ENCODE peak calls at places on chromosomes 3 and 15, in five cellular contexts. Z is HepG2, O is K562, G is H1, Y is GM12878. U is an unnamed sample.

GRCh38 chr3:137047240-137047639 is 89.5 kb downstream of the IL20RB start:
- DNase-seq in Z (no peak), O (no peak), G (no peak), Y (no peak), U (peak)

GRCh38 chr3:142263126-142263525 is 37.7 kb upstream of the GK5 start:
- DNase-seq in Z (no peak), O (no peak), G (no peak), Y (no peak), U (no peak)

GRCh38 chr3:119702530-119703527 is at the start of gene CFAP91:
- DNase-seq in Z (no peak), O (peak), G (peak), Y (peak), U (peak)

GRCh38 chr3:47225310-47225906 is 57.2 kb downstream of the KIF9 start:
- DNase-seq in Z (no peak), O (no peak), G (no peak), Y (peak), U (no peak)

GRCh38 chr3:9727041-9727595 is 4.4 kb upstream of the BRPF1 start:
- DNase-seq in Z (peak), O (peak), G (peak), Y (no peak), U (peak)

GRCh38 chr3:4821331-4821730 is 157.9 kb upstream of the BHLHE40 start:
- DNase-seq in Z (peak), O (no peak), G (no peak), Y (no peak), U (no peak)

GRCh38 chr3:190089711-190090110 is 31.0 kb downstream of the P3H2 start:
- DNase-seq in Z (no peak), O (no peak), G (no peak), Y (peak), U (no peak)

GRCh38 chr3:58659051-58659675 is 7.4 kb downstream of the FAM3D start:
- DNase-seq in Z (peak), O (peak), G (peak), Y (no peak), U (peak)

GRCh38 chr3:171658801-171659200 is 151.5 kb downstream of the PLD1 start:
- DNase-seq in Z (no peak), O (no peak), G (no peak), Y (no peak), U (no peak)

GRCh38 chr3:149579838-149580542 is 77.8 kb downstream of the WWTR1 start:
- DNase-seq in Z (no peak), O (no peak), G (no peak), Y (no peak), U (no peak)

GRCh38 chr15:68315035-68315434 is 37.5 kb downstream of the FEM1B start:
- DNase-seq in Z (no peak), O (no peak), G (no peak), Y (no peak), U (no peak)

GRCh38 chr3:165642761-165643432 is 194.3 kb downstream of the BCHE start:
- DNase-seq in Z (no peak), O (no peak), G (no peak), Y (no peak), U (no peak)

GRCh38 chr3:17300441-17300840 is 415.7 kb downstream of the PLCL2 start:
- DNase-seq in Z (no peak), O (no peak), G (no peak), Y (no peak), U (no peak)

GRCh38 chr3:2303567-2303966 is 204.9 kb downstream of the CNTN4 start:
- DNase-seq in Z (no peak), O (no peak), G (peak), Y (no peak), U (peak)

GRCh38 chr15:77495806-77496589 is 75.3 kb downstream of the HMG20A start:
- DNase-seq in Z (no peak), O (no peak), G (peak), Y (no peak), U (peak)

GRCh38 chr15:46120713-46121112 is 485.9 kb downstream of the SQOR start:
- DNase-seq in Z (no peak), O (no peak), G (no peak), Y (no peak), U (no peak)

GRCh38 chr3:67067251-67067650 is 69.1 kb downstream of the KBTBD8 start:
- DNase-seq in Z (no peak), O (no peak), G (no peak), Y (no peak), U (no peak)

GRCh38 chr3:119173325-119173724 is at the start of gene UPK1B:
- DNase-seq in Z (no peak), O (no peak), G (peak), Y (no peak), U (peak)

GRCh38 chr3:179067839-179068238 is 3.8 kb downstream of the ZMAT3 start:
- DNase-seq in Z (no peak), O (no peak), G (no peak), Y (no peak), U (no peak)

GRCh38 chr3:86954226-86954625 is 36.7 kb downstream of the VGLL3 start:
- DNase-seq in Z (no peak), O (no peak), G (no peak), Y (no peak), U (no peak)

GRCh38 chr3:115186351-115187148 is 39.5 kb upstream of the ZBTB20 start:
- DNase-seq in Z (no peak), O (no peak), G (no peak), Y (peak), U (no peak)

GRCh38 chr15:83767786-83768185 is 113.9 kb downstream of the ADAMTSL3 start:
- DNase-seq in Z (no peak), O (no peak), G (no peak), Y (no peak), U (no peak)

GRCh38 chr3:14505803-14506500 is 34.2 kb downstream of the GRIP2 start:
- DNase-seq in Z (no peak), O (no peak), G (no peak), Y (no peak), U (no peak)

GRCh38 chr3:69880069-69880640 is 119.4 kb upstream of the SAMMSON start:
- DNase-seq in Z (no peak), O (no peak), G (no peak), Y (no peak), U (no peak)

GRCh38 chr3:52233108-52233591 is 5.8 kb downstream of the TWF2 start:
- DNase-seq in Z (no peak), O (no peak), G (no peak), Y (no peak), U (no peak)

GRCh38 chr15:28954466-28955159 is 68.8 kb downstream of the APBA2 start:
- DNase-seq in Z (no peak), O (no peak), G (peak), Y (no peak), U (no peak)

GRCh38 chr3:56525291-56525690 is 31.7 kb upstream of the CCDC66 start:
- DNase-seq in Z (no peak), O (no peak), G (no peak), Y (no peak), U (no peak)

GRCh38 chr3:123329636-123330340 is 119.1 kb downstream of the ADCY5 start:
- DNase-seq in Z (no peak), O (no peak), G (no peak), Y (no peak), U (no peak)

GRCh38 chr3:120587326-120587840 is 8.8 kb upstream of the NDUFB4 start:
- DNase-seq in Z (no peak), O (no peak), G (no peak), Y (no peak), U (no peak)

GRCh38 chr15:89735773-89736172 is 15.3 kb downstream of the MESP1 start:
- DNase-seq in Z (no peak), O (no peak), G (no peak), Y (no peak), U (no peak)

GRCh38 chr3:129058441-129059194 is 2.0 kb upstream of the GP9 start:
- DNase-seq in Z (no peak), O (no peak), G (no peak), Y (peak), U (peak)

GRCh38 chr15:64761156-64761555 is 14.2 kb downstream of the RBPMS2 start:
- DNase-seq in Z (no peak), O (no peak), G (no peak), Y (no peak), U (peak)

GRCh38 chr15:74580538-74581350 is 34.9 kb upstream of the CLK3 start:
- DNase-seq in Z (no peak), O (peak), G (no peak), Y (no peak), U (no peak)

GRCh38 chr15:38411902-38412301 is 42.0 kb upstream of the FAM98B start:
- DNase-seq in Z (no peak), O (no peak), G (no peak), Y (no peak), U (no peak)

GRCh38 chr3:21484323-21485154 is 266.5 kb downstream of the ZNF385D start:
- DNase-seq in Z (peak), O (peak), G (peak), Y (peak), U (peak)

GRCh38 chr3:136120373-136121348 is 75.5 kb downstream of the MSL2 start:
- DNase-seq in Z (no peak), O (no peak), G (no peak), Y (no peak), U (no peak)

GRCh38 chr15:89127054-89127702 is 38.9 kb downstream of the ABHD2 start:
- DNase-seq in Z (no peak), O (no peak), G (no peak), Y (no peak), U (no peak)

DNA sequence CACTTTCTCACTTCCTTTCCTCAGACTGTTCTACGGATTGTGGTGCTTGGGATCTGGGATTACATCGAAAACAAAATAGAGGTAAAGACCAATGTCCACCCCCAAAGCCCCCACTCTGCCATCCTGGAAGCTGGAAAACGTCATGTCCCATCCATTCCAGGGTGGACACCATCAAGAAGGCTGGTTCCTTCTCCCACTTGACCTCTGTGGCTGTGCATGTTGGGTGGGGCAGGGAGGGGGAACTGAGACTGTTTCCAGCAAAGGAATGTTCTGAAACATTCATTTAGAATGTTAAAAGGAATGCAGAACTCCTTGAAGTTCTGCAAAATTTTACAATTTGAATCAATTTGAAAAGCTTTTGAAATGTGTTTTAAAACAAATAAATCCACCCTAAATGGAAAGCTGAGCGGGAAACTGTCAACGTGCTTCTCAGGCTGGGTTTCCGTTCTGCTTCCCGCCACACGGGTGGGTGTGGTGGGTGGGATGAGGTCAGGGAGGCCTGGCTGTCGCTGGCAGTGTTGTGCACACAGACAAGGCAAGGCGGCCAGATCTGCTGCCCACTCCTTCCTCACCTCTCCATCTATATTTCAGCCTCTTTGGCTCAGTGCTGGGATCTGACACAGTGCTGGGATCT is 110.1 kb downstream of the TMEM266 start:
- DNase-seq in Z (no peak), O (no peak), G (no peak), Y (no peak), U (no peak)
- TF ChIP-seq POLR2AphosphoS5 in Z (no peak), O (no peak), G (no peak), Y (no peak), U (no peak)

DNA sequence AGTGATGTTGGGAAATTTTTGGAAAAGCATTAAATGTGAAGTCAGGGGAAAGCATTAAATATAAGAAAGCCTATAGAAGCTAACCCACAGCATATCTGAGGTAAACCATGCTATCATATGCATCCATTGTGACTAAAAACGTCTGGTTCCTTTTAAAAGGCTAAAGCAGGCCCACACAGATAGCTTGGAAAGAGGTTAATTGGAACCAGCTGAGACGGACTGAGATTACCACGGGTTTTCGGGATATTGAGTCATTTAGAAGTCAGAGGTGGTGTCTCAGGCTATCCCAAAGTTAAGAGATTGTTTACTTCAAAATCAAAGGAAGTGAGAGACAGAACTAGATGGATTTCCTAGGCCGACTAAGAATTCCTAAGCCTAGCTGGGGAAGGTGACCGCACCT is 78.1 kb downstream of the CYP19A1 start:
- DNase-seq in Z (no peak), O (no peak), G (no peak), Y (no peak), U (no peak)
- TF ChIP-seq CREB1 in Z (no peak), O (no peak), G (no peak), Y (no peak), U (no peak)

DNA sequence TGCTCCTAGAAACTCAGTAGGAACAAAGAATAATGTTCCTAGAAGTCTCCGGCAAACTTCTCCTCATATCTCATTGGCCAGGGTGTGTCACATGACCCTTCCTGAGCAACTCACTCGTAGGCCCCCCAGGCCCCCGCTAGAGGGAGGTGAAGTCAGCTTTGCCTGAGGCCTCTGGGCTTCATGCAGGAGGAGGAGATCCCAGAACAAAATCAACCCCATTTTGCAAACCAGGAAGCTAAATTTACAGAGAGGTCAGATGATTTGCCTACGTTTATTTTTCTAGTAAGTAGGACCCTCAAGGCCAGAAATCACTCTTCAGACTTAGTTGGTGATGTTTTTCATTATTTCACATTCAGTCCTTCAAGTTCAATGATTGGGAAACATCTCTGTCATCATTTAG is 99.1 kb downstream of the SSR3 start:
- DNase-seq in Z (peak), O (peak), G (peak), Y (no peak), U (peak)
- TF ChIP-seq POLR2AphosphoS5 in Z (no peak), O (no peak), G (no peak), Y (no peak), U (no peak)

GRCh38 chr3:62604301-62604700 is 231.0 kb upstream of the FEZF2 start:
- DNase-seq in Z (no peak), O (no peak), G (no peak), Y (no peak), U (no peak)

GRCh38 chr3:62600033-62600432 is 226.7 kb upstream of the FEZF2 start:
- DNase-seq in Z (no peak), O (no peak), G (no peak), Y (no peak), U (no peak)

GRCh38 chr3:62604746-62605351 is 231.5 kb upstream of the FEZF2 start:
- DNase-seq in Z (no peak), O (no peak), G (no peak), Y (no peak), U (no peak)

GRCh38 chr3:62602987-62603386 is 229.6 kb upstream of the FEZF2 start:
- DNase-seq in Z (no peak), O (no peak), G (no peak), Y (no peak), U (no peak)

DNA sequence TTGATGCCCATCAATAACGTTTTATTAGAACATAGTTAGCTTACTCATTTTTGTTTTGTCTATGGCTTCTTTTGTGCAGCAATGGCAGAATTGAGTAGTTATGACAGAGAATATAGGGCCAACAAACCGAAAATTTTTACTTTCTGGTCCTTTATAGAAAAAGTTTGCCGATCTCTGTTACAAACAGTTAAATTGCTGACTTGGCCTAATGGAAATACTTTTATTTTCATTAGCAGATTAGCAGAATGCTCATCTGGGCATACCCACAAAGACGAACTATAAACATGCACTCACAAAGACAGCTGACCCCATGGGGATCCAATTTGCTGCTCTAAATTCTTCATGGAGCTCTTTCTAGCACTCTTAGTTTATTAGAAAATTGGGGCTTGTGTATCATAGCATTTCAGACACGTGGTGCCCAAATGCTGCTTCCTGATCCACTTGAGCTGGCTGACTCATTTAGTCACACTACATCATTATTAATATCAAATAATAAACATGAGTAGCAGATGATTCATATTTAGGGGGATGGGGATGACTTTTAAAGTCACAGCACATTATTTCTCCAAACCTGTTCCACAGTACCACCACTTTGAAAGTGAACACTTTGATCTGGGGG is 228.0 kb upstream of the FEZF2 start:
- DNase-seq in Z (no peak), O (no peak), G (no peak), Y (no peak), U (no peak)
- TF ChIP-seq CREB1 in Z (no peak), O (no peak), G (no peak), Y (no peak), U (no peak)

GRCh38 chr3:127690106-127690505 is 17.4 kb downstream of the ABTB1 start:
- DNase-seq in Z (peak), O (no peak), G (no peak), Y (no peak), U (no peak)

GRCh38 chr3:127689266-127689860 is 16.6 kb downstream of the ABTB1 start:
- DNase-seq in Z (no peak), O (no peak), G (no peak), Y (no peak), U (no peak)

GRCh38 chr3:127691494-127691893 is 18.7 kb downstream of the ABTB1 start:
- DNase-seq in Z (no peak), O (no peak), G (no peak), Y (no peak), U (no peak)

GRCh38 chr3:127691974-127692373 is 19.2 kb downstream of the ABTB1 start:
- DNase-seq in Z (no peak), O (no peak), G (no peak), Y (no peak), U (no peak)

GRCh38 chr3:127690823-127691452 is 18.2 kb downstream of the ABTB1 start:
- DNase-seq in Z (peak), O (no peak), G (peak), Y (no peak), U (peak)
- TF ChIP-seq POLR2AphosphoS5 in Z (no peak), O (no peak), G (no peak), Y (no peak), U (no peak)

GRCh38 chr3:80785475-80785874 is 976.0 kb downstream of the GBE1 start:
- DNase-seq in Z (peak), O (no peak), G (no peak), Y (no peak), U (peak)
- TF ChIP-seq CREB1 in Z (no peak), O (no peak), G (no peak), Y (no peak), U (no peak)

GRCh38 chr3:30659270-30660127 is 53.1 kb downstream of the TGFBR2 start:
- DNase-seq in Z (peak), O (no peak), G (no peak), Y (no peak), U (no peak)
- TF ChIP-seq POLR2AphosphoS5 in Z (no peak), O (no peak), G (no peak), Y (no peak), U (no peak)

GRCh38 chr15:31300981-31301686 is 25.5 kb upstream of the KLF13 start:
- DNase-seq in Z (no peak), O (no peak), G (peak), Y (no peak), U (no peak)

GRCh38 chr15:31297880-31298456 is 28.7 kb upstream of the KLF13 start:
- DNase-seq in Z (no peak), O (no peak), G (peak), Y (no peak), U (no peak)

GRCh38 chr15:31298707-31299172 is 27.9 kb upstream of the KLF13 start:
- DNase-seq in Z (no peak), O (peak), G (peak), Y (no peak), U (no peak)

GRCh38 chr15:31300208-31300661 is 26.4 kb upstream of the KLF13 start:
- DNase-seq in Z (no peak), O (no peak), G (peak), Y (no peak), U (no peak)

DNA sequence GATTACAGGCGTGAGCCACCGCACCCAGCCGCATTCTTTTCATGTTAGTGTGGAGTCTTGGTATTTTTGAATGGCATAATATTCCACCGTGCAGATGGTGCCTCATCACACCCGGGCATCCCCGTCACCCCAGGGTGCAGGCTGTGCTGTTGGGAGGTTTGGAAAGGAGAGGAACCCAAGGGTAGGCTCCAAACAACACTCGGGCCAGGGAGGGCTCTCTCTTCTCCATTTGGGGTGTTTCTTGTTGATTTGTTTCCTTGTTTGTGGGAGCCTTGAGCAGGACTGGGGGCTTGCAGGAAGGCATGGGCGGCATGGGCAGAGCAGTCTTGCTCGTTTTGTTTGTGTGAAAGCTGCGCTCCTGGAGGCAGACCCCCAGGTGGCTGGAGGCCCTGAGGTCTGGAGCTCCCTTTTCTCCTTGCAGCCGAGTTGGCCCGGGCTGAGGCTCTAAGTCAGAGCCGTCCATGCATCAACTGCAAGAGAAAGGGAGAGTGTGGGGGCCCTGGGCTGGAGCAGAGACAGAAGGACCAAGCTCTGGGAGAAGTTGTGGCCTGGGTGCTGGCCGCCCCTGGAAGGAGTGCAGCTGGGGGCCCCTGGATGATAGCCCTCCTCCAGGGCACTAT is 26.9 kb upstream of the KLF13 start:
- DNase-seq in Z (no peak), O (no peak), G (peak), Y (no peak), U (no peak)
- TF ChIP-seq CREB1 in Z (no peak), O (no peak), G (no peak), Y (no peak), U (no peak)

U was measured in GM23338.